ENCODE peak calls at places on chromosomes 16 and 17, in five cellular contexts. A is Caco-2, Q is body of pancreas, N is kidney, D is A549. S is an unnamed sample.

GRCh38 chr17:5793899-5794298 is 209.6 kb upstream of the NLRP1 start:
- DNase-seq in A (no peak), Q (no peak), N (no peak), D (no peak), S (no peak)

GRCh38 chr17:1177099-1177996 is 2.4 kb downstream of the ABR start:
- DNase-seq in A (no peak), Q (no peak), N (no peak), D (no peak), S (no peak)

GRCh38 chr16:16861546-16861945 is 482.6 kb downstream of the NPIPA7 start:
- DNase-seq in A (peak; percentile 40), Q (peak; percentile 56), N (no peak), D (peak; percentile 52), S (no peak)

GRCh38 chr16:46855389-46855788 is 24.4 kb upstream of the C16orf87 start:
- DNase-seq in A (peak; percentile 68), Q (no peak), N (no peak), D (no peak), S (no peak)

GRCh38 chr16:31561698-31562233 is 34.1 kb downstream of the AHSP start:
- DNase-seq in A (no peak), Q (no peak), N (no peak), D (no peak), S (no peak)

GRCh38 chr17:55086635-55087058 is 118.1 kb downstream of the STXBP4 start:
- DNase-seq in A (no peak), Q (no peak), N (no peak), D (peak; percentile 57), S (no peak)

GRCh38 chr17:43356450-43356849 is 42.3 kb upstream of the ARL4D start:
- DNase-seq in A (no peak), Q (no peak), N (no peak), D (no peak), S (no peak)

GRCh38 chr17:74521701-74522201 is 9.5 kb downstream of the CD300LB start:
- DNase-seq in A (no peak), Q (no peak), N (no peak), D (no peak), S (no peak)

GRCh38 chr16:27737513-27737912 is 187.6 kb downstream of the KATNIP start:
- DNase-seq in A (no peak), Q (no peak), N (no peak), D (no peak), S (no peak)

GRCh38 chr17:17754719-17755686 is 73.7 kb downstream of the RAI1 start:
- DNase-seq in A (no peak), Q (no peak), N (peak; percentile 64), D (no peak), S (no peak)

GRCh38 chr16:60127196-60127595 is 1393.1 kb upstream of the GOT2 start:
- DNase-seq in A (no peak), Q (no peak), N (no peak), D (no peak), S (no peak)

GRCh38 chr17:18263885-18264682 is 3.6 kb downstream of the MIEF2 start:
- DNase-seq in A (no peak), Q (no peak), N (peak; percentile 69), D (no peak), S (no peak)

GRCh38 chr17:50331085-50331791 is 14.7 kb upstream of the XYLT2 start:
- DNase-seq in A (peak; percentile 32), Q (no peak), N (no peak), D (no peak), S (peak; percentile 19)

GRCh38 chr16:66899310-66899944 is 19.1 kb downstream of the PDP2 start:
- DNase-seq in A (no peak), Q (no peak), N (peak; percentile 71), D (no peak), S (no peak)

GRCh38 chr16:86496929-86497381 is 13.4 kb upstream of the FOXF1 start:
- DNase-seq in A (no peak), Q (no peak), N (no peak), D (no peak), S (no peak)

GRCh38 chr17:67054011-67054591 is 9.7 kb downstream of the CACNG1 start:
- DNase-seq in A (peak; percentile 27), Q (no peak), N (no peak), D (no peak), S (no peak)

GRCh38 chr17:35577826-35578194 is 561 bp downstream of the PEX12 start:
- DNase-seq in A (no peak), Q (peak; percentile 25), N (no peak), D (no peak), S (no peak)

GRCh38 chr17:1626333-1626732 is 2.3 kb downstream of the SLC43A2 start:
- DNase-seq in A (no peak), Q (no peak), N (no peak), D (no peak), S (no peak)

GRCh38 chr16:66578596-66579531 is at the start of gene CMTM2:
- DNase-seq in A (no peak), Q (no peak), N (no peak), D (no peak), S (no peak)

GRCh38 chr16:3192476-3193019 is 4.5 kb downstream of the OR1F1 start:
- DNase-seq in A (no peak), Q (no peak), N (no peak), D (no peak), S (no peak)

GRCh38 chr16:53089434-53090270 is 34.9 kb downstream of the CHD9 start:
- DNase-seq in A (no peak), Q (no peak), N (no peak), D (no peak), S (no peak)

GRCh38 chr16:28013878-28014277 is 49.6 kb downstream of the GSG1L start:
- DNase-seq in A (no peak), Q (no peak), N (no peak), D (no peak), S (no peak)

GRCh38 chr17:56034120-56034757 is 119.0 kb upstream of the ANKFN1 start:
- DNase-seq in A (no peak), Q (no peak), N (no peak), D (no peak), S (no peak)

DNA sequence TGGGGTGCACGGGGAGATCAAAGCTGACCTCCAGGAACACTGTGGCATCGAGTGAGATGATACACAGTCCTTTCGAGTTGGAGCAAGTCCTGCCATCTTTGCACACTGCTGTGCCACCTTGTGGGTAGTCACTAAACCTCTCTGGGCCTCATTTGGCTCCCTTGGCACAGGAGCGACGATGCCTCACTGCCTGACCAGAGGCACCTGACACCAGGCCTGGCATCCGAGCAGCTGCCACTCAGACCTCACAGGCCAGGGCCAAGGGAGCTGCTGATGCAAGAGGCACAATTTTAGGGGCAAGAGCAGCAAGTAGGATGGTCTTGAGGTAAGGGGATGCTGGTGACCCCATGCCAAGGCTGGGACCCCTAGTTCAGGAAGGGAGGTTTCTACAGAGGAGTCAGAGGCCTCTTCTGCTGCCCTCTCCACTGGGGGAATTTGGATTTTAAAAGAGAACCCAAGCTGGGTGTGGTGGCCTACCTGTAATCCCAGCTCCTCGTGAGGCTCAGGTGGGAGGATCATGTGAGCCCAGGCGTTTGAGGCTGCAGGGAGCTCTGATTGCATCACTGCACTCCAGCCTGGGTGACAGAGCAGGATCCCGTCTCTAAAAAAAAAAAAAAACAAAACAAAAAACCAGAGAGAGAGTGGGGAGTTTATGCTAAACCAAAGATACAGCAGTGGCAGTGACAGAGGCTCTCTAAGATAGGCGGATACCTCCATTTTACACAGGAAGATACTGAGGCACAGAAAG is 6.7 kb upstream of the ADGRG1 start:
- DNase-seq in A (no peak), Q (no peak), N (peak; percentile 69), D (no peak), S (peak; percentile 48)
- H3K4me3 ChIP-seq in A (no peak overlapping the region), Q (no peak overlapping the region), N (peak overlapping the region; percentile 73), D (no peak overlapping the region), S (no peak overlapping the region)

GRCh38 chr17:81572499-81573030 is 20.4 kb upstream of the FAAP100 start:
- DNase-seq in A (no peak), Q (no peak), N (no peak), D (no peak), S (no peak)
- H3K4me1 ChIP-seq in A (peaks cover 16% of the 10 kb centered on the region), Q (peaks cover 15% of the 10 kb centered on the region), N (peaks cover 3% of the 10 kb centered on the region), D (peaks cover 58% of the 10 kb centered on the region), S (peaks cover 33% of the 10 kb centered on the region)

GRCh38 chr16:57800213-57801097 is 1.8 kb downstream of the KIFC3 start:
- DNase-seq in A (no peak), Q (no peak), N (peak; percentile 66), D (no peak), S (no peak)
- H3K4me3 ChIP-seq in A (no peak overlapping the region), Q (no peak overlapping the region), N (peak overlapping the region; percentile 84), D (peak overlapping the region; percentile 53), S (peak overlapping the region; percentile 60)

DNA sequence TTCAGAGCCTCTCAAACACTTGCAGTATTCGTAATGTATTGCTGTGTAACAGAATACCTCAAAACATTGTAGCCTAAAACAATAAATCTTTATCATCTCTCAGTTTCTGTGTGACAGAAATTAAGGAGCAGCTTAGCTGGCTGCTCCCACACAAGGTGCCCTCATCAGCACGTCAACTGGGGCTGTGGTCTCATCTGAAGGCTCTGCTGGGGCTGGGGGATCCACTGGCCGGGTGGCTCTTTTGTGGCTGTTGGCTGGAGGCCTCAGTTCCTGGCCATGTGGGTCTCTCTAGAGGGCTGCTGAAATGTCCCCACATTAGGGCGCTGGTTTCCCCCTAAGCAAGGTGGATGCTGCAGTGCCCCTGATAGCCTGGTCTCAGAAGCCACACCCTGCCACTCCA is 113.4 kb upstream of the CIBAR2 start:
- DNase-seq in A (no peak), Q (no peak), N (no peak), D (no peak), S (no peak)
- H3K4me1 ChIP-seq in A (no peaks in the 10 kb centered on the region), Q (peaks cover 11% of the 10 kb centered on the region), N (peaks cover 7% of the 10 kb centered on the region), D (no peaks in the 10 kb centered on the region), S (peaks cover 7% of the 10 kb centered on the region)

GRCh38 chr16:51441331-51441730 is 290.3 kb upstream of the SALL1 start:
- DNase-seq in A (no peak), Q (no peak), N (no peak), D (no peak), S (no peak)
- H3K4me3 ChIP-seq in A (no peak overlapping the region), Q (no peak overlapping the region), N (no peak overlapping the region), D (no peak overlapping the region), S (no peak overlapping the region)

DNA sequence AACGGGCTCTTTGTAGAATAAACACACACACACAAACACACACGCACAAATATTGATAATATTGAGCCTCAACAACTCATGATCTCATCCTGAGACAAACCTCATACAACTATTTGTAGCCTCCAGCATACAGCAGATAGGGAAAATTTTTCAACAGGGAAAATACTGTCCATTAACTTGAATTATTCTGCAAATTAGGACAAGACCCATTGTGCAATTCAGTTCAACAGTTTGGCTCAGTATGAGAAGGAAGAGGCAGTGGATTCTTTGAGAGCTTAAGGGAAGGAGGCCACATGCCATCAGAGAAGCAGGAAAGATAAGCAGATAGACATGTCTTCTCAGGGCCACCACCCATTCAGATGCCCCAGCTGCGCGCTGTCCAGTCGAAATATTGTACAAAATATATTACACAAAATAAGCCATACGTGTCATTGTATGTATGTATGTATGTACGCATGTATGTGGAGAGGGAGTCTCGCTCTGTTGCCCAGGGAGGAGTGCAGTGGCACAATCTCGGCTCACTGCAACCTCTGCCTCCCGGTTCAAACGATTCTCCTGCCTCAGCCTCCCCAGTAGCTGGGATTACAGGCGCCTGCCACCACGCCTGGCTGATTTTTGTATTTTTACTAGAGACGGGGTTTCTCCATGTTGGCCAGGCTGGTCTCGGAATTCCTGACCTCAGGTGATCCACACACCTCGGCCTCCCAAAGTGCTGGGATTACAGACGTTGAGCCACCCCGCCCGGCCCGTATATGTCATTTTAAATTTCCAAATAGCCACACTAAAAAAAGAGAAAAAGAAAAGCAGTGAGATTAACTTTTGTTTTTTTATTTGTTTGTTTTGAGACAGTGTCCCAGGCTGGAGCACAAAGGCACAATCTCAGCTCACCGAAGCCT is 1.8 kb downstream of the ZC3H7A start:
- DNase-seq in A (no peak), Q (no peak), N (no peak), D (no peak), S (peak; percentile 51)
- H3K4me1 ChIP-seq in A (peaks cover 23% of the 10 kb centered on the region), Q (peaks cover 67% of the 10 kb centered on the region), N (peaks cover 42% of the 10 kb centered on the region), D (peaks cover 45% of the 10 kb centered on the region), S (peaks cover 44% of the 10 kb centered on the region)

S was measured in tibial artery.